ENCODE peak calls at places on chromosome 18, in five cellular contexts. V is HFFc6, J is coronary artery, F is tibial artery, T is heart right ventricle. G is an unnamed sample.

GRCh38 chr18:68944330-68944729 is 146.4 kb downstream of the CCDC102B start:
- DNase-seq in V (no peak), J (no peak), F (no peak), T (no peak), G (no peak)

GRCh38 chr18:48838921-48839818 is 111.6 kb downstream of the SMAD7 start:
- DNase-seq in V (peak), J (no peak), F (peak), T (no peak), G (peak)

GRCh38 chr18:48580782-48581181 is 42.0 kb downstream of the CTIF start:
- DNase-seq in V (no peak), J (peak), F (no peak), T (no peak), G (no peak)

GRCh38 chr18:76959605-76960004 is 137.2 kb downstream of the ZNF236 start:
- DNase-seq in V (no peak), J (no peak), F (no peak), T (no peak), G (no peak)

GRCh38 chr18:37219257-37219656 is 346.3 kb downstream of the CELF4 start:
- DNase-seq in V (no peak), J (no peak), F (no peak), T (no peak), G (no peak)

GRCh38 chr18:78681396-78681795 is 298.2 kb upstream of the SALL3 start:
- DNase-seq in V (no peak), J (no peak), F (no peak), T (no peak), G (no peak)

GRCh38 chr18:36519358-36519757 is 221.8 kb downstream of the FHOD3 start:
- DNase-seq in V (peak), J (no peak), F (no peak), T (no peak), G (peak)

GRCh38 chr18:54229660-54230059 is 5.2 kb upstream of the MBD2 start:
- DNase-seq in V (no peak), J (no peak), F (no peak), T (no peak), G (no peak)

GRCh38 chr18:10197097-10197496 is 257.3 kb upstream of the APCDD1 start:
- DNase-seq in V (no peak), J (no peak), F (no peak), T (peak), G (no peak)

GRCh38 chr18:55509631-55510372 is 78.2 kb downstream of the TCF4 start:
- DNase-seq in V (peak), J (no peak), F (no peak), T (peak), G (peak)

GRCh38 chr18:31658670-31659573 is 25.5 kb downstream of the B4GALT6 start:
- DNase-seq in V (no peak), J (no peak), F (no peak), T (no peak), G (peak)

GRCh38 chr18:42792731-42793130 is 322.8 kb downstream of the RIT2 start:
- DNase-seq in V (no peak), J (no peak), F (no peak), T (no peak), G (peak)

GRCh38 chr18:11004294-11004693 is 145.1 kb downstream of the PIEZO2 start:
- DNase-seq in V (no peak), J (no peak), F (no peak), T (no peak), G (peak)

DNA sequence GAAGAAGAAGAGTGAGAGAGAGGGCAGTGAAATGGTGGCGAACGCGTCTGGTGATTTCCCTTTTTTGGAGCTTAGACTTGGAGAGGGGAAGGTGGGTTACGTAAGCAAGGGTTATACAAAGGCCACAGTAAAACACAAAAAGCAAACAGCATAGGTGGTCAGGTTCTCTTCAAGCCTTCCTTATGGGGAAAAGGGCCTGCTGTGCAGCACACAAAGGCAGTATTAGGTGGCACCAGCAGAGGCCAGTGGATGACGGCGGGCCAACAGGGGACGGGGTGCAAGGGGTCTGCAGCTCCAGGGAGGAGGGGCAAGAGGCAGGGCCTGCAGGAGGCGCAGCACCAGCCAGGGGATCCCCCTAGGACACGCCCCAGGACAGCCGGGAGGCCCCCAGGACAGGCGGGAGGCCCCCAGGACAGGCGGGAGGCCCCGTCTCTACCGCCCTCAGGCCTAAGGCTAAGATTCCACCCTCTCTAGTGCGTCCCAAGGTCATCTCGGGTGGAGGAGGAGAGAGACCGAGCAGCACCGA is 32.6 kb upstream of the NPC1 start:
- DNase-seq in V (no peak), J (no peak), F (no peak), T (peak), G (no peak)
- TF ChIP-seq CTCF in V (peak), J (no peak), F (no peak), T (no peak), G (peak)

DNA sequence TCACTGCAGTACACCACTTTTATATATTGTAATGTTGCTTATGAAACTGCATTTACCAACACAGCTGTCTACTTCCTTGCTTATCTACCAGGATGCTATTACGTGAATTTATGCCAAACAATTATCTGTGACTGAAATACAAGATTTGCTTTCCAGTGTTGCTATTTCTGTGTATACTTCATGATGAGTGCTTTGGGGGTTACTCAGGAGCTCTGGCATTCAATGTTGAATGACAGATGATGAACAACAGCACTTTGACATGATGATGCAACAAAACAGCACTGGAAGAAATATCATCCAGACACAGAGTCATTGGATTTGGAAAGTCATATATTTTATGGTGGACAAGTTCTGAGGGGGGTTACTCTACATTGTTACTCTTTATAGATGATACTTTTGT is 125.8 kb downstream of the NETO1 start:
- DNase-seq in V (no peak), J (no peak), F (no peak), T (no peak), G (no peak)
- TF ChIP-seq CTCF in V (no peak), J (no peak), F (no peak), T (no peak), G (no peak)

GRCh38 chr18:47531759-47532158 is 280.3 kb upstream of the SKOR2 start:
- DNase-seq in V (no peak), J (no peak), F (no peak), T (no peak), G (no peak)
- TF ChIP-seq CTCF in V (no peak), J (no peak), F (no peak), T (peak), G (no peak)

GRCh38 chr18:74399225-74399887 is 57.8 kb downstream of the DIPK1C start:
- DNase-seq in V (no peak), J (no peak), F (no peak), T (peak), G (no peak)

GRCh38 chr18:74395006-74395405 is 62.1 kb downstream of the DIPK1C start:
- DNase-seq in V (no peak), J (no peak), F (no peak), T (no peak), G (no peak)

GRCh38 chr18:74396252-74397204 is 60.6 kb downstream of the DIPK1C start:
- DNase-seq in V (no peak), J (no peak), F (no peak), T (no peak), G (no peak)

GRCh38 chr18:74395630-74396251 is 61.4 kb downstream of the DIPK1C start:
- DNase-seq in V (no peak), J (no peak), F (no peak), T (no peak), G (no peak)

DNA sequence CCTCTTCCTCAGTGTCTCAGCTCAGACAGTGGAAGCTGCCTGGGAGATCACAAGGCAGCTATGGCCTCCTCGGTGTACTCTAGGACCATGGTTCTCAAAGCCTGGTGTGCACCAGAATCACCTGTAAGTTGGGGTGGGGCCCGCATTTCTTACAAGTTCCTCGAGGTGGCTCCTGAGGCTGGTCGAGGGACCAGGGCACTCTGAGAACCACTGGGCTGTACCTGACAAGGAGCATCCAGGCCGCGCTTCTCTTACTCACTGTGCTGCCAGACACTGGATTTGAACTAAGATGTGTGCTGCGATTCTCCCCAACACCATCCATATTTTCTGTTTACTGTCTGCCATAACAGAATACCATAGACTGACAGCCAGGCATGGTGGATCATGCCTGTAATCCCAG is 59.5 kb downstream of the DIPK1C start:
- DNase-seq in V (no peak), J (no peak), F (no peak), T (no peak), G (no peak)
- TF ChIP-seq CTCF in V (no peak), J (no peak), F (no peak), T (no peak), G (no peak)

DNA sequence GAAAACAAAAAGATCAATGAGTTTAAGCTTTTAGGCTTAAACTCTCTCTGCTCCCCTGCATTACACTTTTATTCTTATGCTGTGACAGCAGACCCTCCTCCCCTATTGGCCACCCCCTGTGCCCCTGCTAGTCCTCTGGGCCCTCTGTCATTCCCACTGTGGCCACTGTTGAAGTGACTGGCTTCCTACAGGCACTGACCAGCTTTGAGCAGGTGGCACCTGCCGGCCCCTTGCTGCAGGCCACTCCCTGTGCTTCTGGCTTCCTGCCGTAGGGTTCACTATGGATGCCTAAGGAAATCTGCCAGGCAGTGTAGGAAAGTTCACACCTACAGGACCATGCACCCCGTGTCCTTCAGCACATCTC is 156.5 kb upstream of the L3MBTL4 start:
- DNase-seq in V (no peak), J (no peak), F (no peak), T (no peak), G (no peak)
- TF ChIP-seq CTCF in V (no peak), J (no peak), F (no peak), T (no peak), G (no peak)

GRCh38 chr18:64100136-64100922 is 48.6 kb downstream of the LINC00305 start:
- DNase-seq in V (no peak), J (no peak), F (no peak), T (no peak), G (no peak)

GRCh38 chr18:64094210-64094609 is 54.7 kb downstream of the LINC00305 start:
- DNase-seq in V (no peak), J (no peak), F (no peak), T (no peak), G (no peak)

GRCh38 chr18:64099244-64099643 is 49.6 kb downstream of the LINC00305 start:
- DNase-seq in V (no peak), J (no peak), F (no peak), T (no peak), G (no peak)

GRCh38 chr18:64095056-64095455 is 53.8 kb downstream of the LINC00305 start:
- DNase-seq in V (no peak), J (no peak), F (no peak), T (no peak), G (no peak)

GRCh38 chr18:64097497-64097896 is 51.4 kb downstream of the LINC00305 start:
- DNase-seq in V (no peak), J (no peak), F (no peak), T (no peak), G (peak)
- TF ChIP-seq CTCF in V (peak), J (no peak), F (no peak), T (peak), G (peak)

G was measured in astrocyte of the spinal cord.